ENCODE peak calls at places on chromosomes 12 and 14, in seven cellular contexts. N is HepG2, C is GM12878, K is gastrocnemius medialis, J is heart left ventricle, R is right lobe of liver, T is upper lobe of left lung. Q is an unnamed sample.
A peak's percentile ranks its signal among the peaks of the same experiment; 100 is the strongest.

GRCh38 chr12:93094988-93095737 is 166.1 kb upstream of the EEA1 start:
- ATAC-seq in K (no peak), N (no peak), R (no peak), C (peak; percentile 93), T (no peak), J (no peak), Q (no peak)

GRCh38 chr14:77590845-77591506 is 25.5 kb downstream of the SPTLC2 start:
- ATAC-seq in N (no peak), R (peak; percentile 68), C (peak; percentile 29), K (no peak), J (no peak), T (no peak), Q (no peak)

GRCh38 chr12:116426391-116427136 is 132.6 kb upstream of the MAP1LC3B2 start:
- ATAC-seq in K (peak; percentile 66), R (peak; percentile 47), N (peak; percentile 35), J (peak; percentile 80), C (no peak), T (peak; percentile 75), Q (peak; percentile 84)

GRCh38 chr12:102769323-102769916 is 147.6 kb downstream of the PAH start:
- ATAC-seq in N (peak; percentile 86), R (peak; percentile 92), T (no peak), J (peak; percentile 77), C (peak; percentile 96), K (peak; percentile 53), Q (peak; percentile 55)

GRCh38 chr14:68103841-68104240 is 284.3 kb downstream of the RAD51B start:
- ATAC-seq in R (no peak), K (no peak), J (no peak), N (no peak), T (no peak), C (no peak), Q (no peak)

GRCh38 chr14:35988972-35989690 is 163.0 kb downstream of the BRMS1L start:
- ATAC-seq in J (no peak), R (no peak), T (no peak), C (no peak), N (peak; percentile 36), K (no peak), Q (no peak)

GRCh38 chr14:92325835-92326234 is 2.9 kb downstream of the SLC24A4 start:
- ATAC-seq in K (no peak), J (no peak), N (peak; percentile 50), R (no peak), C (peak; percentile 30), T (no peak), Q (no peak)

GRCh38 chr14:51430600-51430999 is 190.6 kb downstream of the TMX1 start:
- ATAC-seq in N (peak; percentile 31), T (no peak), K (peak; percentile 39), J (peak; percentile 34), R (peak; percentile 27), C (peak; percentile 44), Q (no peak)

GRCh38 chr12:86727151-86727550 is 471.0 kb upstream of the MGAT4C start:
- ATAC-seq in R (no peak), N (no peak), K (no peak), C (no peak), T (no peak), J (no peak), Q (no peak)

GRCh38 chr14:51939727-51940126 is 49.6 kb upstream of the RTRAF start:
- ATAC-seq in J (no peak), N (no peak), K (no peak), R (peak; percentile 45), C (peak; percentile 91), T (no peak), Q (no peak)

GRCh38 chr12:2129076-2129475 is 76.3 kb downstream of the CACNA1C start:
- ATAC-seq in R (no peak), K (no peak), N (no peak), J (no peak), T (no peak), C (no peak), Q (no peak)

GRCh38 chr14:71933026-71933587 is 878 bp downstream of the RGS6 start:
- ATAC-seq in K (no peak), N (no peak), R (no peak), J (peak; percentile 85), C (peak; percentile 75), T (no peak), Q (no peak)

GRCh38 chr14:54803396-54803795 is 99.2 kb downstream of the GCH1 start:
- ATAC-seq in R (no peak), J (no peak), K (no peak), C (no peak), T (no peak), N (no peak), Q (no peak)

GRCh38 chr12:109567967-109568366 is 5.3 kb downstream of the MMAB start:
- ATAC-seq in T (no peak), C (no peak), K (no peak), J (peak; percentile 47), N (no peak), R (no peak), Q (no peak)

GRCh38 chr14:88323520-88324199 is 591 bp upstream of the KCNK10 start:
- ATAC-seq in R (no peak), K (no peak), C (peak; percentile 94), J (no peak), N (peak; percentile 55), T (no peak), Q (no peak)

GRCh38 chr12:12482150-12482761 is 80.4 kb downstream of the DUSP16 start:
- ATAC-seq in R (no peak), C (no peak), N (no peak), K (no peak), J (no peak), T (no peak), Q (no peak)

DNA sequence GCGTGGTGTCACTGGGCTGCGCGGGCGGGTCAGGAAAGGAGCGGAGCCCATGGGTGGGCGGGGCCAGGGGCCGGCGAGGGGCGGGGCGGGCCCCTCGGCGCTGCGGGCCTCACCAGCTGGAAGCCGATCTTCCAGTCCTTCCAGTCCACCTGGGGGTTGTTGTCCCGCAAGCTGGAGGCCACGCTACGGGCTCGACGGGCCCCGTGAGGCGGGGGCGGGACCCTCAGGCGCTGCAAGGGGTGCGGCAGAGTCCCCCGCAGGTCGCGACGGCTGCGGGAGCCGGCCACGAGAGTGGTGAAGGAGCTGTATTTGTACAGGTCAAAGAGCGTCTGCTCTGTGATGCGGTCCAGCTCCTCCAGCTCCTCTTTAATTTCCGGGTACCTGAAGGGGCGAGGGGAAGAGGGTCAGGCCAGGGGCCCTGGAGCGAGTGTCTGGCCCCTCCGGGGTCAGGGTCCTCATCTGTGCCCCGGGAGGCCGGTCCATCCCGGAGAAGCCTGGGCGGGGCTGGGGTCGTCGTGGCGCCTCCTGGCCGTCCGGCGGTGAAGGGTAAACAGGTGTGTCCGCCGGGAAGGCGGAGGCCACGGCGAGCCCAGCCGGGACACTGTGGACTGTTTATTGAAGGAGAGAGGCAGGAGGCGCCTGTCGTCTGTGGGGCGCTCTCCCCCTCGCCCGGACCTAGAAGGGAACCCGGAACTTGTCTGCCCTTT is 11.9 kb downstream of the SCNN1A start:
- ATAC-seq in T (peak; percentile 84), J (peak; percentile 90), R (peak; percentile 60), K (peak; percentile 72), N (peak; percentile 88), C (peak; percentile 75), Q (peak; percentile 93)
- TF ChIP-seq POLR2A in T (peak; percentile 78), J (no peak), R (peak; percentile 78), K (peak; percentile 47), N (peak; percentile 37), C (no peak), Q (peak; percentile 54)

GRCh38 chr12:94265521-94265920 is 117.1 kb downstream of the PLXNC1 start:
- ATAC-seq in J (no peak), C (no peak), R (no peak), T (no peak), K (peak; percentile 13), N (no peak), Q (no peak)
- H3K4me3 ChIP-seq in J (no peak overlapping the region), C (no peak overlapping the region), R (no peak overlapping the region), T (no peak overlapping the region), K (no peak overlapping the region), N (no peak overlapping the region), Q (no peak overlapping the region)

DNA sequence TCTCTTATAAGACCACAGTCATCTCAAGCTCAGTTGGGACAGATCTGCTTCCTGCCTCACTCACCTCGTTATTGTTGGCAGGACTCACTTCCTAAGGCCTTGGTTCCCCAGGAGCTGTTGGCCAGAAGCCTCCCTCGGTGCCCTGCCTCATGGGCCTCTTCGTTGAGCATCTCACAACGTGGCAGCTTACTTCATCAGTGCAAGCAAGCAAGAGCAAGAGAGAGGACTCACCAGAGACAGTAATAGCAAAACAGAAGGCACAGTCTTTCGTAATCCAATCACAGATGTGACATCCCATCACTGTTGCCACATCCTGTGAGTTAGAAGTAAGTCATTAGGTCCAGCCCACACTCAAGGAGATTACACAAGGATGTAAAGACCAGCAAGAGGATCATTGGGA is 5.1 kb upstream of the NUMB start:
- ATAC-seq in R (peak; percentile 22), N (no peak), J (no peak), K (peak; percentile 30), C (peak; percentile 2), T (no peak), Q (peak; percentile 50)
- TF ChIP-seq POLR2A in R (no peak), N (no peak), J (no peak), K (no peak), C (no peak), T (peak; percentile 57), Q (no peak)

GRCh38 chr14:20656274-20656673 is 14.8 kb upstream of the OR6S1 start:
- ATAC-seq in N (no peak), R (no peak), J (no peak), T (no peak), K (no peak), C (no peak), Q (no peak)

GRCh38 chr14:20657216-20658211 is 16.0 kb upstream of the OR6S1 start:
- ATAC-seq in T (no peak), K (no peak), C (peak; percentile 72), R (peak; percentile 83), N (peak; percentile 63), J (no peak), Q (no peak)

GRCh38 chr14:20655851-20656250 is 14.4 kb upstream of the OR6S1 start:
- ATAC-seq in C (no peak), R (no peak), T (no peak), N (peak; percentile 60), J (no peak), K (no peak), Q (no peak)

GRCh38 chr14:20658246-20658645 is 16.8 kb upstream of the OR6S1 start:
- ATAC-seq in J (no peak), N (no peak), T (no peak), R (no peak), C (no peak), K (no peak), Q (no peak)

DNA sequence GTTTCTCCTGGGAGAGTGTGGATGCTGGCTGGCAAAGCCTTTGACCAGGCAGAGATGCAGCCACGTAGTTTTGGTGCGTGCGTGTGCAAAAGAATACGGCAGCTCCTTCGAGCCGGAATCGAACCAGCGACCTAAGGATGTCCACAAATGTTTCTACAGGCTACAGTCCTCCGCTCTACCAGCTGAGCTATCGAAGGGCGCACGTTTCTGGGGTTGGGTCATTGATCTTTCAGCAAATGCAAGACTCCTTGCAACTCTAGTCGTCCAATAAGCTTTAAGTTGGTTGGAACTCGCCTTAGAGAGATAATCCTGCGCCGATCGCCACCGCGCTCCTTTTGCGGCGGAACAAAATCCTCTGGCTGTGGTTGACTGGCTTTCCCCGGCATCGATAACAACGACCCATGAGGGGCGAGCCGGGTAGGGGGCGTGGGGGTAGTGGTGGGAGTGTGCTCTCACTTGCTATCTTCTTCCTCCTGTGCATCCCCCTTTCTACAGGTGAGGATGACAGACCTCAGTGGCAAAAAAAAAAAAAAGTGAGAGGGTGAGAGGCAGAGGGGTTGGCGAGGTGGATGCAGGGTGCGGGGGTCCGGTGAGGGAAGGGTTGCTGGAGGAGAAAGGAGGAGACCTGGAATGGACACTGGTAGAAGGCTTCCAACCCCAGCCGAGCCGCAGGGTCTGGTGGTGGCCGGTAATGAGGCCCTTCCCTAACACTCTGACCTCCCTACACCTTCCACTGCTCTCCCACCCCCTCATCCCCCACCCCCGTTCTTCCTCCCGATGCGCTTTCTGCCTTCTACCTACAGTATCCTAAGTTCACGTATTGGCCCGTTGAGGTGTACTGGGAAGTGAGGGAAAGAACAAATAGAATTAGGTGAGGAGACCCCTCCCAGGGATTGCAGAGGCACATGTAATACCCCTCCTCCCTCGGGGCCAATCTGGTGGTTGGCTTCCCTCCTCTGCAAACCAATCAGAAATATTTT is 11.8 kb upstream of the OR6S1 start:
- ATAC-seq in N (peak; percentile 22), C (peak; percentile 54), J (no peak), K (no peak), T (no peak), R (no peak), Q (no peak)
- H3K4me3 ChIP-seq in N (peak overlapping the region; percentile 25), C (peak overlapping the region; percentile 34), J (no peak overlapping the region), K (no peak overlapping the region), T (no peak overlapping the region), R (no peak overlapping the region), Q (no peak overlapping the region)